ENCODE peak calls at places on chromosome 2, in four cellular contexts. One of them, this sample, is unnamed. For H3K4me1, the result is how much of the 10 kb centered on the place peaks cover.

GRCh38 chr2:149860276-149860921 is 272.8 kb upstream of the MMADHC start:
- DNase-seq in PC-9: no peak
- DNase-seq in cardiac muscle cell: no peak
- DNase-seq in psoas muscle: peak
- DNase-seq in this sample: no peak

GRCh38 chr2:168550670-168551069 is 94.6 kb downstream of the CERS6 start:
- DNase-seq in PC-9: no peak
- DNase-seq in cardiac muscle cell: no peak
- DNase-seq in psoas muscle: no peak
- DNase-seq in this sample: no peak

GRCh38 chr2:109418716-109419115 is 195.1 kb downstream of the SEPTIN10 start:
- DNase-seq in PC-9: no peak
- DNase-seq in cardiac muscle cell: no peak
- DNase-seq in psoas muscle: peak
- DNase-seq in this sample: no peak

GRCh38 chr2:5976626-5977025 is 284.4 kb downstream of the SOX11 start:
- DNase-seq in PC-9: no peak
- DNase-seq in cardiac muscle cell: no peak
- DNase-seq in psoas muscle: no peak
- DNase-seq in this sample: no peak

GRCh38 chr2:96157649-96158553 is 12.7 kb upstream of the DUSP2 start:
- DNase-seq in PC-9: no peak
- DNase-seq in cardiac muscle cell: no peak
- DNase-seq in psoas muscle: peak
- DNase-seq in this sample: no peak

GRCh38 chr2:219087371-219087770 is 26.6 kb upstream of the IHH start:
- DNase-seq in PC-9: no peak
- DNase-seq in cardiac muscle cell: peak
- DNase-seq in psoas muscle: no peak
- DNase-seq in this sample: no peak

GRCh38 chr2:219107837-219108236 is 47.1 kb upstream of the IHH start:
- DNase-seq in PC-9: no peak
- DNase-seq in cardiac muscle cell: peak
- DNase-seq in psoas muscle: peak
- DNase-seq in this sample: no peak

GRCh38 chr2:142220901-142221300 is 90.1 kb upstream of the LRP1B start:
- DNase-seq in PC-9: no peak
- DNase-seq in cardiac muscle cell: peak
- DNase-seq in psoas muscle: no peak
- DNase-seq in this sample: no peak

GRCh38 chr2:71736986-71737385 is 283.6 kb downstream of the DYSF start:
- DNase-seq in PC-9: no peak
- DNase-seq in cardiac muscle cell: no peak
- DNase-seq in psoas muscle: no peak
- DNase-seq in this sample: no peak

GRCh38 chr2:189579585-189579984 is 1.0 kb downstream of the SLC40A1 start:
- DNase-seq in PC-9: peak
- DNase-seq in cardiac muscle cell: no peak
- DNase-seq in psoas muscle: no peak
- DNase-seq in this sample: no peak

GRCh38 chr2:16189851-16190160 is 249.5 kb downstream of the MYCN start:
- DNase-seq in PC-9: no peak
- DNase-seq in cardiac muscle cell: no peak
- DNase-seq in psoas muscle: no peak
- DNase-seq in this sample: no peak

GRCh38 chr2:211391206-211391605 is 834.8 kb downstream of the CPS1 start:
- DNase-seq in PC-9: no peak
- DNase-seq in cardiac muscle cell: peak
- DNase-seq in psoas muscle: no peak
- DNase-seq in this sample: no peak

GRCh38 chr2:132623096-132623839 is 46.7 kb downstream of the LYPD1 start:
- DNase-seq in PC-9: no peak
- DNase-seq in cardiac muscle cell: no peak
- DNase-seq in psoas muscle: no peak
- DNase-seq in this sample: no peak

GRCh38 chr2:150697596-150697995 is 210.1 kb upstream of the RND3 start:
- DNase-seq in PC-9: no peak
- DNase-seq in cardiac muscle cell: no peak
- DNase-seq in psoas muscle: no peak
- DNase-seq in this sample: no peak

GRCh38 chr2:76711490-76711889 is 810.7 kb downstream of the LRRTM4 start:
- DNase-seq in PC-9: no peak
- DNase-seq in cardiac muscle cell: no peak
- DNase-seq in psoas muscle: no peak
- DNase-seq in this sample: no peak

GRCh38 chr2:106158871-106159270 is 35.2 kb downstream of the UXS1 start:
- DNase-seq in PC-9: no peak
- DNase-seq in cardiac muscle cell: no peak
- DNase-seq in psoas muscle: no peak
- DNase-seq in this sample: no peak

GRCh38 chr2:170878505-170878904 is 50.5 kb upstream of the GORASP2 start:
- DNase-seq in PC-9: no peak
- DNase-seq in cardiac muscle cell: no peak
- DNase-seq in psoas muscle: no peak
- DNase-seq in this sample: no peak

GRCh38 chr2:144217853-144218633 is 301.9 kb downstream of the ZEB2 start:
- DNase-seq in PC-9: no peak
- DNase-seq in cardiac muscle cell: no peak
- DNase-seq in psoas muscle: no peak
- DNase-seq in this sample: no peak

GRCh38 chr2:96541753-96542152 is 5.2 kb downstream of the ARID5A start:
- DNase-seq in PC-9: no peak
- DNase-seq in cardiac muscle cell: no peak
- DNase-seq in psoas muscle: peak
- DNase-seq in this sample: no peak

GRCh38 chr2:1626271-1626681 is 118.0 kb downstream of the PXDN start:
- DNase-seq in PC-9: peak
- DNase-seq in cardiac muscle cell: no peak
- DNase-seq in psoas muscle: no peak
- DNase-seq in this sample: no peak

GRCh38 chr2:149661844-149662243 is 74.3 kb upstream of the MMADHC start:
- DNase-seq in PC-9: peak
- DNase-seq in cardiac muscle cell: peak
- DNase-seq in psoas muscle: no peak
- DNase-seq in this sample: no peak

GRCh38 chr2:23669413-23670244 is 257.3 kb downstream of the ATAD2B start:
- DNase-seq in PC-9: no peak
- DNase-seq in cardiac muscle cell: no peak
- DNase-seq in psoas muscle: peak
- DNase-seq in this sample: peak

GRCh38 chr2:69159988-69160387 is 147.0 kb downstream of the ANTXR1 start:
- DNase-seq in PC-9: no peak
- DNase-seq in cardiac muscle cell: no peak
- DNase-seq in psoas muscle: no peak
- DNase-seq in this sample: no peak

GRCh38 chr2:239892480-239893235 is 132.5 kb downstream of the NDUFA10 start:
- DNase-seq in PC-9: no peak
- DNase-seq in cardiac muscle cell: no peak
- DNase-seq in psoas muscle: no peak
- DNase-seq in this sample: no peak

GRCh38 chr2:25794544-25795276 is 83.6 kb downstream of the ASXL2 start:
- DNase-seq in PC-9: no peak
- DNase-seq in cardiac muscle cell: no peak
- DNase-seq in psoas muscle: no peak
- DNase-seq in this sample: no peak

GRCh38 chr2:11532434-11533055 is 1.3 kb upstream of the GREB1 start:
- DNase-seq in PC-9: peak
- DNase-seq in cardiac muscle cell: no peak
- DNase-seq in psoas muscle: no peak
- DNase-seq in this sample: no peak

GRCh38 chr2:104701471-104701911 is 152.4 kb upstream of the POU3F3 start:
- DNase-seq in PC-9: no peak
- DNase-seq in cardiac muscle cell: no peak
- DNase-seq in psoas muscle: no peak
- DNase-seq in this sample: no peak

GRCh38 chr2:1736997-1737480 is 7.3 kb downstream of the PXDN start:
- DNase-seq in PC-9: no peak
- DNase-seq in cardiac muscle cell: no peak
- DNase-seq in psoas muscle: no peak
- DNase-seq in this sample: peak

GRCh38 chr2:196184919-196185318 is 13.5 kb upstream of the STK17B start:
- DNase-seq in PC-9: no peak
- DNase-seq in cardiac muscle cell: no peak
- DNase-seq in psoas muscle: no peak
- DNase-seq in this sample: no peak

GRCh38 chr2:60796573-60797509 is 40.8 kb downstream of the PAPOLG start:
- DNase-seq in PC-9: no peak
- DNase-seq in cardiac muscle cell: no peak
- DNase-seq in psoas muscle: no peak
- DNase-seq in this sample: no peak

GRCh38 chr2:47272031-47272864 is 117.1 kb upstream of the STPG4 start:
- DNase-seq in PC-9: peak
- DNase-seq in cardiac muscle cell: peak
- DNase-seq in psoas muscle: peak
- DNase-seq in this sample: peak
- H3K4me1 ChIP-seq in PC-9: half or more
- H3K4me1 ChIP-seq in cardiac muscle cell: under half
- H3K4me1 ChIP-seq in psoas muscle: under half
- H3K4me1 ChIP-seq in this sample: under half

DNA sequence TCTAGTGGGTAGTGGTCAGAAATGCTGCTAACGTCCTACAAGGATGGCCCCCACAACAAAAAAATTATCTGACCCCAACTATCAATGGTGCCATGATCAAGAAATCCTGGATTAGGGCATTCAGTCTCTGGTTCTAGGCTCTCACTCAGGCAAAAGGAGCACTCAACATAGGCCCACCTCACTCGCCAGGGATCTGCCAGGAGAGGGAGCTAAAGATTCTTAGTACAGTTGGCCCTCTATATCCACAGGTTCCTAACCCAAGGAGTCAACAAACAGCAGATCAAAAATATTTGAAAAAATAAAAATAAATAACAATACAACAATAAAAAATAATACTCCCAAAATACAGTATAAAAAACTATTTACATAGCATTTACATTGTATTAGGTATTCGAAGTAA is 10.0 kb downstream of the SLC4A5 start:
- DNase-seq in PC-9: no peak
- DNase-seq in cardiac muscle cell: peak
- DNase-seq in psoas muscle: no peak
- DNase-seq in this sample: no peak
- TF ChIP-seq CTCF in PC-9: peak
- TF ChIP-seq CTCF in cardiac muscle cell: peak
- TF ChIP-seq CTCF in psoas muscle: no peak
- TF ChIP-seq CTCF in this sample: no peak

DNA sequence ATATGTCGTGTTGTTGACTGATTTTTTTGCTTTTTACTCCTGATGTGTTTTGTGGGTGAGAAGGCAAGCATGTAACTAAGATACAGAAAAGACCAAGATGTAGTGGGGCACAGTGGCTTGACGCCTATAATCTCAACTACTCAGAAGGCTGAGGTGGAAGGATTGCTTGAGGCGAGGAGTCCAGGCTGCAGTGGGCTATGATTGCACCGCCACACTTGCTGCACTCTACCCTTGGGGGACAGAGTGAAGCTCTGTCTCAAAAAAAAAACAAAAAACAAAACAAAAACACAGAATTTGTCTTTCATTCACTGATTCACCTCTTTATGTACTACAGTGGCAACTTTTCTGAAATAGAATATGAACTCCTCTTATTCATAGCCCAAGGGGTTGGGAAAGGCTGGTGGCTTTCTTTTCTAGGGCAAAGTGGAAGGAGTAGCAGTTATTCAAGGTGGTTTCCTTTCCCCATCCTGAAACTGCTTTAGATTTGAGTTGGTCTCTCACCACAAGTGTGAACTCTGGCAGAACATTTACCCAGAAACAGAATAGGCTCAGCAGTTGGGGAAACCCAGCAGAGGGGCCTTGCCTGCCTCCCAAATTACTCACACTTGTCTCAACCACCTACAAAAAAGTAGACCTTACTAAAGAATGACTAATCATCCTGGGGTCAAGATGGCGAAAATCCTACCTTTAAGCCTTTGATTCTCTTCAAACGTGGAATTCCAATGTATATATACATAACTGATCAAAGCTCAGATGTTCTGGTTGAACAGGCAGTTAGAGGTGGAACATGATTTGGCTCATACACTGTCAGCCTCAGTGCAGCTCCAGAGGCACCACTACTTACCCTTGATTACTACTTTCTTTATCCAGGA is 6.5 kb downstream of the TANK start:
- DNase-seq in PC-9: no peak
- DNase-seq in cardiac muscle cell: no peak
- DNase-seq in psoas muscle: no peak
- DNase-seq in this sample: no peak
- H3K4me1 ChIP-seq in PC-9: under half
- H3K4me1 ChIP-seq in cardiac muscle cell: under half
- H3K4me1 ChIP-seq in psoas muscle: half or more
- H3K4me1 ChIP-seq in this sample: under half

GRCh38 chr2:232318175-232318855 is 60.2 kb upstream of the ALPP start:
- DNase-seq in PC-9: no peak
- DNase-seq in cardiac muscle cell: no peak
- DNase-seq in psoas muscle: peak
- DNase-seq in this sample: no peak

GRCh38 chr2:232315923-232316299 is 62.6 kb upstream of the ALPP start:
- DNase-seq in PC-9: no peak
- DNase-seq in cardiac muscle cell: no peak
- DNase-seq in psoas muscle: peak
- DNase-seq in this sample: no peak

GRCh38 chr2:232319117-232320037 is 59.2 kb upstream of the ALPP start:
- DNase-seq in PC-9: no peak
- DNase-seq in cardiac muscle cell: no peak
- DNase-seq in psoas muscle: peak
- DNase-seq in this sample: no peak

GRCh38 chr2:232316382-232317190 is 62.0 kb upstream of the ALPP start:
- DNase-seq in PC-9: no peak
- DNase-seq in cardiac muscle cell: peak
- DNase-seq in psoas muscle: peak
- DNase-seq in this sample: no peak

DNA sequence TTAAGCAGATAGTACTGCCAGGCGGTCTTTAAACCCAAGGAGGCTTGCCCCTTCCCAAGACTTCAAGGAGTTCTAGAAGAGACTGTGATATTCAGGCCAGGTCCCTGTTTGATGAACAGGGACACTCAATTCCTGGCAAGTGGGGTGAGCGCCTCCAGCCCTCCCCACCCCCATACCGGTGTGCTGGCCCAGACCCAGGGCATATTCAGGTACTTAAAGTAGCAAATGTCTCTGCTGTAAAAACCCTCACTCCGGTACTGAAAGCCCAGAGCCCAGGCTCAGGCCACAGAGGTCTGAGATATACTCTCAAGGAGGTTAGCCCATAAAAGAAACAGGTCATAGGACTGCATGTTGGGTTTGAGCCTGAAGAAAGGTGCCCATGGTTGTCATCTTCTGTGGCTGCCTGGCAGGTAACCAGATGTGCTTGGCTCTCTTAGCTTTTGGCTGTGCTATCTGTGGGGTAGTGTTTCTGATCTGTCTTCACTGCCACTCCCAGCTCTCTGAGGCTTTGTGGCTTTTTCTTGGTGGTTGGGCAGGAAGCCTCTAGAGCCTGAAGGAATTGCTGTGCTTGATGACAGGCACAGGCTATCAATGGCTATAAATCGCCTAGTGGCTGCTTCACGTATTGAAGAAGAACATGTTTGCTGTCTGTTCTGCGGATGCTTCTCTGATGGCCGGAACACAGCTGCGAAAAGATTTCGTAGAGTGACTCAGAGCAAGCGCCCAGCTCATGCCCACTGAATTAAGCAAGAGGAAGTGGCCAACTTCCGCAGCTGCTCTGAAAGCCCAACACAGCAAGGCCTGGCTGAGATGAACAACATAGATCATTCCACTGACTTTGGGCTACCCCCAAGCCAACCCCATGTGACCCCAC is 63.3 kb upstream of the ALPP start:
- DNase-seq in PC-9: no peak
- DNase-seq in cardiac muscle cell: no peak
- DNase-seq in psoas muscle: peak
- DNase-seq in this sample: peak
- TF ChIP-seq CTCF in PC-9: no peak
- TF ChIP-seq CTCF in cardiac muscle cell: peak
- TF ChIP-seq CTCF in psoas muscle: peak
- TF ChIP-seq CTCF in this sample: no peak

This sample was measured in ascending aorta.